ENCODE peak calls at places on chromosomes 6 and 20, in six cellular contexts. W, H, K, D, Z and N are unnamed samples.

GRCh38 chr6:95280690-95281273 is 296.6 kb upstream of the MANEA start:
- DNase-seq in W (no peak), H (no peak), K (peak; percentile 41), D (no peak), Z (no peak), N (no peak)

GRCh38 chr6:7467007-7467897 is 74.2 kb upstream of the DSP start:
- DNase-seq in W (no peak), H (no peak), K (no peak), D (peak; percentile 67), Z (no peak), N (no peak)

GRCh38 chr6:46526607-46527006 is 35.4 kb upstream of the RCAN2 start:
- DNase-seq in W (no peak), H (no peak), K (no peak), D (no peak), Z (no peak), N (no peak)

GRCh38 chr6:157906537-157907061 is 75.1 kb upstream of the SYNJ2 start:
- DNase-seq in W (no peak), H (no peak), K (no peak), D (no peak), Z (no peak), N (no peak)

GRCh38 chr20:43461894-43462293 is 4.2 kb downstream of the SRSF6 start:
- DNase-seq in W (no peak), H (no peak), K (no peak), D (no peak), Z (no peak), N (no peak)

GRCh38 chr6:30418448-30418847 is 70.9 kb upstream of the HLA-E start:
- DNase-seq in W (no peak), H (no peak), K (no peak), D (no peak), Z (no peak), N (no peak)

GRCh38 chr6:130405549-130405948 is 39.7 kb downstream of the TMEM200A start:
- DNase-seq in W (no peak), H (no peak), K (no peak), D (no peak), Z (no peak), N (no peak)

GRCh38 chr6:16318538-16318937 is 80.2 kb downstream of the GMPR start:
- DNase-seq in W (no peak), H (peak; percentile 31), K (no peak), D (peak; percentile 85), Z (peak; percentile 45), N (no peak)

GRCh38 chr6:42390228-42390934 is 61.3 kb downstream of the TRERF1 start:
- DNase-seq in W (no peak), H (peak; percentile 64), K (no peak), D (no peak), Z (peak; percentile 72), N (peak; percentile 7)

GRCh38 chr6:119207973-119208725 is 129.7 kb upstream of the FAM184A start:
- DNase-seq in W (no peak), H (no peak), K (peak; percentile 16), D (peak; percentile 31), Z (no peak), N (no peak)

GRCh38 chr6:142844065-142844755 is 100.8 kb downstream of the HIVEP2 start:
- DNase-seq in W (no peak), H (no peak), K (no peak), D (no peak), Z (no peak), N (no peak)

GRCh38 chr6:43009124-43009523 is 4.6 kb downstream of the MEA1 start:
- DNase-seq in W (no peak), H (no peak), K (peak; percentile 41), D (peak; percentile 34), Z (peak; percentile 35), N (peak; percentile 58)

GRCh38 chr6:25889877-25890853 is 16.1 kb upstream of the SLC17A3 start:
- DNase-seq in W (peak; percentile 5), H (no peak), K (peak; percentile 68), D (peak; percentile 32), Z (no peak), N (peak; percentile 15)

GRCh38 chr20:61572312-61572711 is 320.3 kb downstream of the CDH4 start:
- DNase-seq in W (no peak), H (no peak), K (no peak), D (no peak), Z (no peak), N (no peak)

GRCh38 chr6:3388786-3389185 is 68.1 kb downstream of the SLC22A23 start:
- DNase-seq in W (no peak), H (no peak), K (no peak), D (no peak), Z (no peak), N (no peak)

GRCh38 chr20:43669332-43669731 is 2.4 kb downstream of the MYBL2 start:
- DNase-seq in W (no peak), H (no peak), K (no peak), D (peak; percentile 7), Z (no peak), N (no peak)

GRCh38 chr20:15742627-15743026 is 830.6 kb downstream of the KIF16B start:
- DNase-seq in W (no peak), H (no peak), K (no peak), D (no peak), Z (no peak), N (no peak)

GRCh38 chr6:33112148-33112547 is 36.4 kb downstream of the HLA-DPB1 start:
- DNase-seq in W (peak; percentile 24), H (no peak), K (no peak), D (peak; percentile 70), Z (no peak), N (peak; percentile 16)

GRCh38 chr20:46283426-46283825 is 24.9 kb downstream of the CDH22 start:
- DNase-seq in W (no peak), H (no peak), K (no peak), D (no peak), Z (no peak), N (no peak)

GRCh38 chr20:16624106-16624505 is 50.9 kb upstream of the KIF16B start:
- DNase-seq in W (no peak), H (no peak), K (no peak), D (no peak), Z (no peak), N (no peak)

GRCh38 chr6:1129141-1129540 is 182.8 kb upstream of the FOXQ1 start:
- DNase-seq in W (no peak), H (no peak), K (no peak), D (no peak), Z (no peak), N (no peak)

GRCh38 chr6:159557046-159557445 is 136.0 kb downstream of the SOD2 start:
- DNase-seq in W (no peak), H (no peak), K (no peak), D (no peak), Z (no peak), N (no peak)

GRCh38 chr20:8365634-8366033 is 233.6 kb downstream of the PLCB1 start:
- DNase-seq in W (no peak), H (no peak), K (no peak), D (no peak), Z (no peak), N (no peak)

GRCh38 chr6:34146801-34147592 is 1.1 kb upstream of the GRM4 start:
- DNase-seq in W (no peak), H (no peak), K (no peak), D (no peak), Z (no peak), N (no peak)

GRCh38 chr6:71205336-71205956 is 83.2 kb upstream of the OGFRL1 start:
- DNase-seq in W (no peak), H (no peak), K (no peak), D (peak; percentile 4), Z (no peak), N (no peak)

GRCh38 chr20:37277253-37277593 is 12.2 kb upstream of the MANBAL start:
- DNase-seq in W (no peak), H (no peak), K (no peak), D (no peak), Z (no peak), N (no peak)

GRCh38 chr6:32609391-32609730 is 19.7 kb upstream of the HLA-DRB1 start:
- DNase-seq in W (no peak), H (no peak), K (no peak), D (no peak), Z (no peak), N (no peak)

GRCh38 chr6:100726741-100727140 is 154.4 kb downstream of the ASCC3 start:
- DNase-seq in W (no peak), H (no peak), K (no peak), D (no peak), Z (no peak), N (no peak)

GRCh38 chr6:127267742-127268588 is 1.3 kb downstream of the RNF146 start:
- DNase-seq in W (no peak), H (no peak), K (peak; percentile 22), D (no peak), Z (no peak), N (no peak)

GRCh38 chr6:84728602-84729001 is 35.8 kb downstream of the TBX18 start:
- DNase-seq in W (no peak), H (no peak), K (no peak), D (peak; percentile 14), Z (no peak), N (no peak)

GRCh38 chr6:20652691-20653479 is 118.6 kb downstream of the CDKAL1 start:
- DNase-seq in W (no peak), H (no peak), K (no peak), D (peak; percentile 20), Z (no peak), N (no peak)

GRCh38 chr6:158910484-158911075 is 89.4 kb downstream of the RSPH3 start:
- DNase-seq in W (no peak), H (no peak), K (no peak), D (no peak), Z (no peak), N (no peak)

GRCh38 chr20:9617940-9618339 is 103.5 kb downstream of the LAMP5 start:
- DNase-seq in W (no peak), H (no peak), K (peak; percentile 50), D (peak; percentile 61), Z (no peak), N (no peak)

GRCh38 chr6:170529839-170530520 is 23.1 kb downstream of the PSMB1 start:
- DNase-seq in W (peak; percentile 61), H (peak; percentile 55), K (peak; percentile 83), D (peak; percentile 70), Z (peak; percentile 71), N (peak; percentile 70)

GRCh38 chr20:20430066-20430465 is 62.2 kb downstream of the INSM1 start:
- DNase-seq in W (no peak), H (no peak), K (no peak), D (no peak), Z (no peak), N (no peak)